ENCODE peak calls at places on chromosomes 1 and 21, in five cellular contexts. One of them, this sample, is unnamed.

GRCh38 chr1:197222025-197222685 is 45.9 kb upstream of the CRB1 start:
- DNase-seq in IMR-90: no peak
- DNase-seq in A673: no peak
- DNase-seq in uterus: no peak
- DNase-seq in left ventricle myocardium inferior: no peak
- DNase-seq in this sample: no peak

GRCh38 chr1:91402023-91402422 is 2.6 kb downstream of the HFM1 start:
- DNase-seq in left ventricle myocardium inferior: no peak
- DNase-seq in A673: peak; percentile 58
- DNase-seq in uterus: no peak
- DNase-seq in IMR-90: peak; percentile 20
- DNase-seq in this sample: no peak

GRCh38 chr21:40886931-40887330 is 40.0 kb upstream of the DSCAM start:
- DNase-seq in left ventricle myocardium inferior: no peak
- DNase-seq in IMR-90: no peak
- DNase-seq in uterus: no peak
- DNase-seq in A673: no peak
- DNase-seq in this sample: no peak

GRCh38 chr1:112882271-112882744 is 73.7 kb downstream of the SLC16A1 start:
- DNase-seq in IMR-90: no peak
- DNase-seq in A673: no peak
- DNase-seq in left ventricle myocardium inferior: no peak
- DNase-seq in uterus: peak; percentile 19
- DNase-seq in this sample: no peak

GRCh38 chr21:14120091-14120734 is 90.5 kb downstream of the LIPI start:
- DNase-seq in uterus: no peak
- DNase-seq in left ventricle myocardium inferior: no peak
- DNase-seq in IMR-90: peak; percentile 8
- DNase-seq in A673: peak; percentile 59
- DNase-seq in this sample: peak; percentile 11

GRCh38 chr1:238701024-238701423 is 685.3 kb upstream of the CHRM3 start:
- DNase-seq in uterus: no peak
- DNase-seq in A673: no peak
- DNase-seq in left ventricle myocardium inferior: no peak
- DNase-seq in IMR-90: no peak
- DNase-seq in this sample: no peak

GRCh38 chr1:9793291-9793690 is 30.5 kb downstream of the CLSTN1 start:
- DNase-seq in IMR-90: no peak
- DNase-seq in A673: no peak
- DNase-seq in left ventricle myocardium inferior: no peak
- DNase-seq in uterus: no peak
- DNase-seq in this sample: no peak

GRCh38 chr1:73839922-73840321 is 358.1 kb downstream of the LRRIQ3 start:
- DNase-seq in left ventricle myocardium inferior: no peak
- DNase-seq in uterus: no peak
- DNase-seq in IMR-90: no peak
- DNase-seq in A673: peak; percentile 43
- DNase-seq in this sample: no peak

GRCh38 chr1:48979940-48980339 is 203.2 kb upstream of the BEND5 start:
- DNase-seq in A673: no peak
- DNase-seq in uterus: no peak
- DNase-seq in IMR-90: no peak
- DNase-seq in left ventricle myocardium inferior: no peak
- DNase-seq in this sample: no peak

GRCh38 chr1:33586111-33586510 is 113.7 kb downstream of the ZSCAN20 start:
- DNase-seq in A673: no peak
- DNase-seq in left ventricle myocardium inferior: no peak
- DNase-seq in uterus: no peak
- DNase-seq in IMR-90: peak; percentile 11
- DNase-seq in this sample: no peak

GRCh38 chr1:20411196-20411980 is 74.6 kb downstream of the CAMK2N1 start:
- DNase-seq in A673: peak; percentile 36
- DNase-seq in IMR-90: peak; percentile 97
- DNase-seq in left ventricle myocardium inferior: no peak
- DNase-seq in uterus: no peak
- DNase-seq in this sample: peak; percentile 68

GRCh38 chr21:45257673-45258341 is 29.9 kb downstream of the POFUT2 start:
- DNase-seq in IMR-90: no peak
- DNase-seq in A673: peak; percentile 39
- DNase-seq in uterus: no peak
- DNase-seq in left ventricle myocardium inferior: no peak
- DNase-seq in this sample: no peak

GRCh38 chr1:151393583-151393982 is 5.8 kb upstream of the PSMB4 start:
- DNase-seq in uterus: no peak
- DNase-seq in left ventricle myocardium inferior: no peak
- DNase-seq in A673: no peak
- DNase-seq in IMR-90: no peak
- DNase-seq in this sample: no peak

GRCh38 chr1:98323906-98324358 is 337.6 kb upstream of the SNX7 start:
- DNase-seq in IMR-90: peak; percentile 96
- DNase-seq in uterus: no peak
- DNase-seq in A673: peak; percentile 97
- DNase-seq in left ventricle myocardium inferior: no peak
- DNase-seq in this sample: peak; percentile 93

GRCh38 chr21:45219517-45219916 is 68.2 kb downstream of the POFUT2 start:
- DNase-seq in left ventricle myocardium inferior: no peak
- DNase-seq in A673: no peak
- DNase-seq in uterus: no peak
- DNase-seq in IMR-90: peak; percentile 31
- DNase-seq in this sample: no peak

GRCh38 chr1:16017461-16018303 is at the start of gene HSPB7:
- DNase-seq in uterus: peak; percentile 94
- DNase-seq in IMR-90: peak; percentile 52
- DNase-seq in left ventricle myocardium inferior: peak; percentile 90
- DNase-seq in A673: no peak
- DNase-seq in this sample: no peak
- H3K4me3 ChIP-seq in uterus: peak within 1 kb of the TSS; percentile 40
- H3K4me3 ChIP-seq in IMR-90: no peak within 1 kb of the TSS
- H3K4me3 ChIP-seq in left ventricle myocardium inferior: peak within 1 kb of the TSS; percentile 74
- H3K4me3 ChIP-seq in A673: no peak within 1 kb of the TSS
- H3K4me3 ChIP-seq in this sample: no peak within 1 kb of the TSS

DNA sequence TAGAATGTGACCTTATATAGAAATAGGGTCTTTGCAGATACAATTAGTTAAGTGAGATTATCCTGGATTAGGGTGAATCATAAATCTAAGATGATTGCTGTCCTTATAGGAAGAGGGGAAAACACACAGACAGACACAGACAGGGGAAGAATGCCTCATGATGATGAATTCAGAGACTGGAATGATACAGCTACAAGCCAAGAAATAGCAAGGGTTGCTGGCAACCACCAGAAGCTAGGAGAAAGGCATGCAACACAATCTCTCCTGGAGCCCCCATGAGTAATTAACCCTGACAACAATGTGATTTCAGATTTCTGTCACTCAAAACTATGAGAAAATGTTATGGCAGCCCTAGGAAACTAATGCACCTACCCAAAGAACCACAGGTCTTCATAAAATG is 19.1 kb upstream of the PPIH start:
- DNase-seq in left ventricle myocardium inferior: no peak
- DNase-seq in uterus: no peak
- DNase-seq in A673: no peak
- DNase-seq in IMR-90: peak; percentile 8
- DNase-seq in this sample: no peak
- TF ChIP-seq CTCF in left ventricle myocardium inferior: no peak
- TF ChIP-seq CTCF in uterus: no peak
- TF ChIP-seq CTCF in A673: no peak
- TF ChIP-seq CTCF in IMR-90: no peak
- TF ChIP-seq CTCF in this sample: no peak

GRCh38 chr1:29285771-29286170 is 49.4 kb downstream of the PTPRU start:
- DNase-seq in A673: no peak
- DNase-seq in IMR-90: no peak
- DNase-seq in left ventricle myocardium inferior: no peak
- DNase-seq in uterus: no peak
- DNase-seq in this sample: no peak

GRCh38 chr1:29284961-29285560 is 48.7 kb downstream of the PTPRU start:
- DNase-seq in uterus: no peak
- DNase-seq in left ventricle myocardium inferior: no peak
- DNase-seq in IMR-90: no peak
- DNase-seq in A673: no peak
- DNase-seq in this sample: no peak

GRCh38 chr1:29282924-29283803 is 46.8 kb downstream of the PTPRU start:
- DNase-seq in A673: peak; percentile 87
- DNase-seq in left ventricle myocardium inferior: no peak
- DNase-seq in uterus: peak; percentile 29
- DNase-seq in IMR-90: peak; percentile 40
- DNase-seq in this sample: no peak

GRCh38 chr1:29283804-29284195 is 47.5 kb downstream of the PTPRU start:
- DNase-seq in A673: no peak
- DNase-seq in left ventricle myocardium inferior: no peak
- DNase-seq in IMR-90: no peak
- DNase-seq in uterus: no peak
- DNase-seq in this sample: no peak

GRCh38 chr1:29284286-29284960 is 48.1 kb downstream of the PTPRU start:
- DNase-seq in A673: no peak
- DNase-seq in left ventricle myocardium inferior: no peak
- DNase-seq in uterus: no peak
- DNase-seq in IMR-90: no peak
- DNase-seq in this sample: no peak
- H3K4me3 ChIP-seq in A673: no peak overlapping the region
- H3K4me3 ChIP-seq in left ventricle myocardium inferior: no peak overlapping the region
- H3K4me3 ChIP-seq in uterus: no peak overlapping the region
- H3K4me3 ChIP-seq in IMR-90: no peak overlapping the region
- H3K4me3 ChIP-seq in this sample: no peak overlapping the region

GRCh38 chr1:234611153-234611798 is 1.3 kb upstream of the IRF2BP2 start:
- DNase-seq in IMR-90: peak; percentile 83
- DNase-seq in left ventricle myocardium inferior: no peak
- DNase-seq in A673: peak; percentile 86
- DNase-seq in uterus: no peak
- DNase-seq in this sample: no peak
- TF ChIP-seq CTCF in IMR-90: no peak
- TF ChIP-seq CTCF in left ventricle myocardium inferior: no peak
- TF ChIP-seq CTCF in A673: no peak
- TF ChIP-seq CTCF in uterus: no peak
- TF ChIP-seq CTCF in this sample: no peak

GRCh38 chr1:67687649-67688048 is 2.6 kb downstream of the GADD45A start:
- DNase-seq in left ventricle myocardium inferior: no peak
- DNase-seq in A673: no peak
- DNase-seq in IMR-90: peak; percentile 83
- DNase-seq in uterus: no peak
- DNase-seq in this sample: no peak
- H3K4me3 ChIP-seq in left ventricle myocardium inferior: peak overlapping the region; percentile 97
- H3K4me3 ChIP-seq in A673: peak overlapping the region; percentile 82
- H3K4me3 ChIP-seq in IMR-90: peak overlapping the region; percentile 99
- H3K4me3 ChIP-seq in uterus: no peak overlapping the region
- H3K4me3 ChIP-seq in this sample: peak overlapping the region; percentile 99